ENCODE peak calls at places on chromosomes 5 and 9, in five cellular contexts. S, L, J, I and W are unnamed samples.

GRCh38 chr5:35470866-35471265 is 146.8 kb upstream of the SPEF2 start:
- DNase-seq in S (no peak), L (no peak), J (no peak), I (no peak), W (peak)

GRCh38 chr9:109903515-109904138 is 123.6 kb downstream of the PALM2AKAP2 start:
- DNase-seq in S (peak), L (no peak), J (peak), I (peak), W (peak)

GRCh38 chr9:100990605-100991381 is 37.7 kb upstream of the PLPPR1 start:
- DNase-seq in S (no peak), L (no peak), J (no peak), I (no peak), W (no peak)

GRCh38 chr9:132409828-132410528 is at the start of gene CFAP77:
- DNase-seq in S (peak), L (no peak), J (no peak), I (peak), W (peak)

GRCh38 chr9:132622144-132622543 is 39.7 kb downstream of the BARHL1 start:
- DNase-seq in S (no peak), L (no peak), J (no peak), I (no peak), W (no peak)

GRCh38 chr9:111483419-111483861 is 743 bp downstream of the ECPAS start:
- DNase-seq in S (no peak), L (no peak), J (no peak), I (no peak), W (peak)

GRCh38 chr9:127447416-127448111 is 3.6 kb downstream of the RPL12 start:
- DNase-seq in S (no peak), L (no peak), J (no peak), I (no peak), W (no peak)

GRCh38 chr5:88964831-88965230 is 81.8 kb upstream of the MEF2C start:
- DNase-seq in S (no peak), L (no peak), J (no peak), I (no peak), W (no peak)

GRCh38 chr5:142826741-142827492 is 56.7 kb downstream of the ARHGAP26 start:
- DNase-seq in S (no peak), L (no peak), J (no peak), I (no peak), W (no peak)

GRCh38 chr9:96256800-96257199 is 45.2 kb downstream of the HSD17B3 start:
- DNase-seq in S (no peak), L (no peak), J (no peak), I (no peak), W (no peak)

GRCh38 chr5:154288145-154288544 is 97.6 kb downstream of the GALNT10 start:
- DNase-seq in S (no peak), L (no peak), J (no peak), I (peak), W (peak)

GRCh38 chr9:114513050-114513951 is 8.0 kb upstream of the WHRN start:
- DNase-seq in S (no peak), L (no peak), J (no peak), I (no peak), W (no peak)

GRCh38 chr9:3040761-3041160 is 196.9 kb upstream of the PUM3 start:
- DNase-seq in S (no peak), L (no peak), J (no peak), I (no peak), W (no peak)

GRCh38 chr9:82499337-82499736 is 510.8 kb downstream of the SPATA31D1 start:
- DNase-seq in S (no peak), L (no peak), J (no peak), I (no peak), W (no peak)

GRCh38 chr9:87071473-87071872 is 124.2 kb upstream of the GAS1 start:
- DNase-seq in S (no peak), L (no peak), J (no peak), I (no peak), W (no peak)

GRCh38 chr5:117131048-117131679 is 556.5 kb upstream of the SEMA6A start:
- DNase-seq in S (no peak), L (peak), J (no peak), I (no peak), W (no peak)

GRCh38 chr9:78040726-78041125 is 9.1 kb upstream of the GNAQ start:
- DNase-seq in S (no peak), L (no peak), J (no peak), I (no peak), W (no peak)

GRCh38 chr5:167639213-167639612 is 652.2 kb upstream of the WWC1 start:
- DNase-seq in S (no peak), L (no peak), J (no peak), I (no peak), W (no peak)

GRCh38 chr9:70683841-70684240 is 269.4 kb upstream of the KLF9 start:
- DNase-seq in S (no peak), L (no peak), J (no peak), I (no peak), W (no peak)

GRCh38 chr5:107670028-107670926 is 460 bp downstream of the EFNA5 start:
- DNase-seq in S (peak), L (no peak), J (no peak), I (no peak), W (peak)

GRCh38 chr5:21817668-21818419 is 1035.3 kb downstream of the CDH12 start:
- DNase-seq in S (no peak), L (no peak), J (no peak), I (no peak), W (no peak)
- TF ChIP-seq CTCF in S (no peak), L (no peak), J (no peak), I (no peak), W (no peak)

GRCh38 chr9:89408628-89409101 is 89.2 kb downstream of the SEMA4D start:
- DNase-seq in S (no peak), L (no peak), J (no peak), I (no peak), W (no peak)
- TF ChIP-seq POLR2A in S (no peak), L (no peak), J (no peak), I (no peak), W (no peak)

DNA sequence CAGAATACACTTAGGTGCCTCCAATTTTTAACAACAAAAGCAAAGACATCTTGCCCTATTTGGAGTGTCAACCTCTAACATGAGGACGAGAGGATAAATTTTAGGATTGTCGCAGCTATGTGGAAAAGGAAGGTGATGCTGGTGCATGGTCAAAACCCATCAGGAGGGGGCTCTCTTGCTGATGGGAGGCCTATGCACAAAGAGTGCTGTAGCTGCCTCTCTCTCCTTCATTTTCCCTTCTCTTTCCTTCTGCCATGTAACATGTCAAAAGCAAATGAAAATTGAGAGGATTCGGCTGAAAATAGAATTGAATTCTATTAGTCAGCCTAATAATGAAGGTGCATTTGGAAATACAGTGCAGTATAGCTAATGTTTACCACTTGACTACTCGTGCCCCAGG is 578.7 kb upstream of the ZNF462 start:
- DNase-seq in S (no peak), L (no peak), J (no peak), I (no peak), W (no peak)
- TF ChIP-seq CTCF in S (no peak), L (no peak), J (peak), I (no peak), W (no peak)

GRCh38 chr9:129494113-129494789 is 126.7 kb downstream of the C9orf50 start:
- DNase-seq in S (peak), L (no peak), J (no peak), I (peak), W (peak)

GRCh38 chr9:129497064-129497836 is 123.7 kb downstream of the C9orf50 start:
- DNase-seq in S (peak), L (no peak), J (no peak), I (peak), W (peak)

GRCh38 chr9:129497837-129498450 is 123.0 kb downstream of the C9orf50 start:
- DNase-seq in S (peak), L (no peak), J (no peak), I (peak), W (peak)

GRCh38 chr9:129495422-129496186 is 125.3 kb downstream of the C9orf50 start:
- DNase-seq in S (peak), L (no peak), J (peak), I (peak), W (peak)

GRCh38 chr9:129496187-129497063 is 124.5 kb downstream of the C9orf50 start:
- DNase-seq in S (peak), L (no peak), J (peak), I (peak), W (peak)
- TF ChIP-seq POLR2A in S (no peak), L (no peak), J (no peak), I (peak), W (peak)

DNA sequence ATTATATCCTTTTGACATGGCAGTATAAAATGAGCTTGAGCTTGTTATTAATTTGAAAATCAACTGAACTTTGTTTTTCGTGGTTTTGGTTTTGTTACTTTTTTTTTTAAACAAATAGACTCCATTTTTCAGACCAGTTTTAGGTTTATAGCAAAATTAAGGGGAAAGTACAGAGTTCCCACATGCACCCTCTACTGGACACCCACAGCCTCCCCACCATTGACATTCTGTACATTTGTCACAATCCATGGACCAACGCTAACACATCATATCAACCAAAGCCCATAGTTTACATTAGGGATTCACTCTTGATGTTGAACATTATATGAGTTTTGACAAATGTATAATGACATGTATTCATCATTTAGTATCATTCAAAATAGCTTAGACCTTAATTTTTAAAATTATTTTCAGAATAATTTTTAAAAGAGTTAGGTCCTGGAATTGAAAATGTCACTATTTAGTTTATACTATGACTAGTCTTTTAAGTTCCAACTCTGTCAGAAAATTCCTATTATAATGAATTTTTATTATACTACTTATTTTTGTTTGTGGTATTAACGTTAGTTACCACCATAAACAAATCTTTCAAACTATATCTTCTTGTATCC is 35.3 kb upstream of the JMY start:
- DNase-seq in S (no peak), L (no peak), J (no peak), I (no peak), W (no peak)
- TF ChIP-seq CTCF in S (peak), L (peak), J (no peak), I (peak), W (peak)

DNA sequence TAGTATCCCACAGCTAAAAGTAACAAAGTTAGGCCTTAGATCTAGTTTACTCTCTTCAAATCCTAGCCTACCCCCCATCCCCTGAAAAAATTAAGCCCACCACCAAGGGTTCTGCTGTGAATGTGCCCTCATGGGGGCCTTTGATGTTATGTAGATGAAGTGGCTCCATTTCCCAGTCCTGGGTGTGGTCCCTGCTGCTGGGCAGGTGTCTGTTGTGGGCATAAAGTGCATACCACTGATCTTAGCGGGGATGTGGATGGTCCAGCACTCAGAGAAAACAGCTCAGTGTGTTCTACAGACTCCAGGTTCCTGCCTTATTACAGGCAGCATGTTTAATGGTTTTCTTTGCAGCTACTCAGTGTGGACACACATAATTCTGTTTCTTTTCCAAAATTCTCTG is 1.9 kb downstream of the PCBD2 start:
- DNase-seq in S (no peak), L (no peak), J (no peak), I (no peak), W (no peak)
- TF ChIP-seq POLR2A in S (no peak), L (no peak), J (no peak), I (no peak), W (no peak)